ENCODE peak calls at places on chromosomes 3 and 15, in seven cellular contexts. S is tibial nerve, T is psoas muscle, K is osteoblast, O is pancreas, I is K562, M is neural progenitor cell. R is an unnamed sample.

GRCh38 chr3:25468866-25469319 is 40.8 kb downstream of the RARB start:
- DNase-seq in S (peak; percentile 47), T (peak; percentile 62), K (no peak), O (no peak), I (no peak), M (peak; percentile 32), R (no peak)

GRCh38 chr15:99408236-99409096 is 157.2 kb downstream of the LRRC28 start:
- DNase-seq in S (no peak), T (no peak), K (peak; percentile 93), O (no peak), I (no peak), M (no peak), R (peak; percentile 72)

GRCh38 chr3:67647390-67647878 is 7.0 kb downstream of the SUCLG2 start:
- DNase-seq in S (no peak), T (peak; percentile 29), K (peak; percentile 78), O (no peak), I (no peak), M (no peak), R (no peak)

GRCh38 chr3:12588039-12588673 is 31.3 kb downstream of the MKRN2 start:
- DNase-seq in S (no peak), T (no peak), K (peak; percentile 76), O (no peak), I (no peak), M (no peak), R (no peak)

GRCh38 chr3:126527455-126528211 is 3.7 kb downstream of the CHST13 start:
- DNase-seq in S (no peak), T (no peak), K (peak; percentile 64), O (peak; percentile 45), I (no peak), M (no peak), R (no peak)

GRCh38 chr3:110164632-110165240 is 827.4 kb upstream of the DPPA4 start:
- DNase-seq in S (no peak), T (no peak), K (peak; percentile 21), O (no peak), I (no peak), M (peak; percentile 35), R (no peak)

GRCh38 chr3:115912372-115912771 is 289.1 kb downstream of the GAP43 start:
- DNase-seq in S (peak; percentile 18), T (peak; percentile 21), K (no peak), O (no peak), I (no peak), M (no peak), R (no peak)

GRCh38 chr3:11600501-11601282 is 43.0 kb downstream of the VGLL4 start:
- DNase-seq in S (peak; percentile 44), T (peak; percentile 85), K (peak; percentile 93), O (no peak), I (no peak), M (peak; percentile 86), R (peak; percentile 94)

GRCh38 chr3:56923546-56924224 is 121.9 kb upstream of the ARHGEF3 start:
- DNase-seq in S (no peak), T (no peak), K (no peak), O (no peak), I (peak; percentile 2), M (no peak), R (no peak)

GRCh38 chr3:60588806-60589205 is 662.4 kb downstream of the FHIT start:
- DNase-seq in S (no peak), T (no peak), K (no peak), O (no peak), I (no peak), M (no peak), R (no peak)

GRCh38 chr15:67133738-67134576 is 68.6 kb downstream of the SMAD3 start:
- DNase-seq in S (no peak), T (no peak), K (peak; percentile 72), O (no peak), I (no peak), M (peak; percentile 40), R (no peak)

GRCh38 chr15:48279608-48280007 is 51.6 kb upstream of the DUT start:
- DNase-seq in S (no peak), T (no peak), K (peak; percentile 68), O (no peak), I (no peak), M (no peak), R (no peak)

GRCh38 chr15:27179789-27180188 is 208.8 kb downstream of the GABRG3 start:
- DNase-seq in S (no peak), T (no peak), K (no peak), O (no peak), I (peak; percentile 77), M (no peak), R (no peak)

GRCh38 chr15:39641187-39641889 is 60.5 kb downstream of the THBS1 start:
- DNase-seq in S (no peak), T (no peak), K (no peak), O (no peak), I (no peak), M (no peak), R (no peak)

GRCh38 chr3:9497821-9498565 is 55.6 kb downstream of the LHFPL4 start:
- DNase-seq in S (no peak), T (no peak), K (peak; percentile 86), O (no peak), I (no peak), M (no peak), R (no peak)

GRCh38 chr15:68765602-68766368 is 54.9 kb downstream of the ANP32A start:
- DNase-seq in S (no peak), T (no peak), K (no peak), O (no peak), I (no peak), M (no peak), R (no peak)

GRCh38 chr15:68763063-68763462 is 57.6 kb downstream of the ANP32A start:
- DNase-seq in S (no peak), T (no peak), K (no peak), O (no peak), I (no peak), M (no peak), R (no peak)

GRCh38 chr15:68767833-68768232 is 52.9 kb downstream of the ANP32A start:
- DNase-seq in S (no peak), T (no peak), K (no peak), O (no peak), I (no peak), M (no peak), R (no peak)

GRCh38 chr15:68768321-68768720 is 52.4 kb downstream of the ANP32A start:
- DNase-seq in S (no peak), T (no peak), K (no peak), O (no peak), I (no peak), M (no peak), R (no peak)

DNA sequence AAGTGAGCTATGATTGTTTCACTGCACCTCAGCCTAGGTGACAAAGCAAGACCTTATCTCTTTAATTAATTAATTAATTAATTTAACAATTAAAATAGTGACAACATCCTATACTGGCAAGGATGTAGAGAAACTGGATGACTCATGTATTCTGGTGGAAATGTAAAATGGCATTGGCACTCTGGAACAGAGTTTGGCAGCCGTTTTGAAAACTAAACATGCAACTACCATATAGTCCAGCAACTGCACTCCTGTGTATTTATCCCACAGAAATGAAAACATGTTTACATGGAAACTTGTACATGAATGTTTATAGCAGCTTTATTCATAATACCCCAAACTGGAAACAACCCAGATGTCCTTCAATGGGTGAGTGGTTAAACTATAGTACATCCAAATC is 56.6 kb downstream of the ANP32A start:
- DNase-seq in S (no peak), T (no peak), K (no peak), O (no peak), I (no peak), M (no peak), R (no peak)
- H3K4me1 ChIP-seq in S (no peaks in the 10 kb centered on the region), T (peaks cover 6% of the 10 kb centered on the region), K (peaks cover 6% of the 10 kb centered on the region), O (no peaks in the 10 kb centered on the region), I (no peaks in the 10 kb centered on the region), M (no peaks in the 10 kb centered on the region), R (no peaks in the 10 kb centered on the region)

GRCh38 chr3:14497321-14497720 is 42.8 kb downstream of the GRIP2 start:
- DNase-seq in S (no peak), T (no peak), K (peak; percentile 38), O (no peak), I (peak; percentile 42), M (no peak), R (no peak)
- H3K4me3 ChIP-seq in S (no peak overlapping the region), T (no peak overlapping the region), K (no peak overlapping the region), O (no peak overlapping the region), I (no peak overlapping the region), M (no peak overlapping the region), R (no peak overlapping the region)

GRCh38 chr3:134378384-134378783 is 4.1 kb upstream of the AMOTL2 start:
- DNase-seq in S (no peak), T (no peak), K (no peak), O (peak; percentile 59), I (peak; percentile 45), M (peak; percentile 72), R (peak; percentile 60)
- TF ChIP-seq CTCF in S (no peak), T (peak; percentile 71), K (peak; percentile 16), O (peak; percentile 45), I (peak; percentile 61), M (peak; percentile 67), R (peak; percentile 39)

DNA sequence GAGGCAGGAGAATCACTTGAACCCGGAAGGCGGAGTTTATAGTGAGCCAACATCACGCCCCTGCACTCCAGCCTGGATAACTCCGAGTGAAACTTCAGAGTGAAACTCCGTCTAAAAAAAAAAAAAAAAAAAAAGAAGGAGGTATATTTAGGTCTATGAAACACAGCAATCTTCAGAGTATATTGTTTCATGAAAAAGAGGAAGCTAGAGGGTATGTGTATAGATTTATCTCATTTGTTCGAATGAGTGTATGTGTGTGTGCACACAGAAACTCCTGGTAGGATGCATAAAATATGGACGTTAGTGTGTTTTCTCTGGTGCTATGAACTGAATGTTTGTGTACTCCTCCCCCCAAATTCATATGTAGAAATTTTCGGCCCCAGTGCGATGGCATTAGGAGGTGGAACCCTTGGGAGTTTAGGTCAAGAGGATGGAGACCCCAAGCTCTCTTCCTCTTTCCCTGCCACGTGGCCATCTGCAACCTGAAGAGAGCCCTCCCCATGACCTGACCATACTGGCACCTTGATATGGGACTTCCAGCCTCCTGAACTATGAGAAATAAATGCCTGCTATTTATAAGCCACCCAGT is 98.6 kb upstream of the KLF13 start:
- DNase-seq in S (no peak), T (no peak), K (no peak), O (no peak), I (no peak), M (no peak), R (no peak)
- H3K4me1 ChIP-seq in S (peaks cover 20% of the 10 kb centered on the region), T (peaks cover 14% of the 10 kb centered on the region), K (no peaks in the 10 kb centered on the region), O (no peaks in the 10 kb centered on the region), I (no peaks in the 10 kb centered on the region), M (peaks cover 9% of the 10 kb centered on the region), R (no peaks in the 10 kb centered on the region)

DNA sequence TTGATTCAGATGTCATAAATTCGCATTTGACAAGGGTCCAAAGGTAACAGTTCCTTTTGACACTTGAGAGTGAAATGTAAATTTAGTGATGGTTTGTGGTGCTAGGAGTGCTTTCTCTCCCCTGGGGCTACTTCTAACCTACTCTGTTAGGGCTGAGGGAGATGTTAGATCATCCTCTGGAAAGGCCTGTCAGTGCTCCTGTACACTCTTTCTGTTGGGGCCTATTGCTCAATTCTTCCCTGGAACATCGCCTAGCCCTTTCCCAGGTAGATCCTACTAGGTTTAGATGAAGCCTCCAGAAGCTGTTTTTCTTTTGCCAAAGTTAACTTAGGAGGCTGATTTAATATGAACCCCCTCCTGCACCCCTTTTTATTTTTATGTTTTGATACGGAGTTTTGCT is 1.4 kb downstream of the PCCB start:
- DNase-seq in S (no peak), T (no peak), K (peak; percentile 57), O (no peak), I (peak; percentile 29), M (no peak), R (no peak)
- H3K4me3 ChIP-seq in S (no peak overlapping the region), T (peak overlapping the region; percentile 73), K (peak overlapping the region; percentile 82), O (no peak overlapping the region), I (peak overlapping the region; percentile 58), M (peak overlapping the region; percentile 58), R (peak overlapping the region; percentile 60)